ENCODE peak calls at places on chromosomes 13 and 19, in four cellular contexts. P, F, Y and C are unnamed samples.

GRCh38 chr13:91247768-91248167 is 99.7 kb upstream of the MIR17HG start:
- DNase-seq in Y (no peak), P (no peak), F (no peak), C (no peak)

GRCh38 chr19:13964776-13965175 is 12.5 kb downstream of the DCAF15 start:
- DNase-seq in P (no peak), Y (no peak), F (no peak), C (no peak)

GRCh38 chr13:42355841-42356575 is 84.1 kb downstream of the AKAP11 start:
- DNase-seq in Y (no peak), F (no peak), P (no peak), C (no peak)

GRCh38 chr19:13029893-13030292 is 34.6 kb downstream of the NFIX start:
- DNase-seq in F (no peak), Y (no peak), P (no peak), C (no peak)

GRCh38 chr13:109454167-109454917 is 332.0 kb downstream of the IRS2 start:
- DNase-seq in Y (no peak), F (no peak), P (no peak), C (no peak)

GRCh38 chr19:35754365-35755139 is 2.3 kb downstream of the HSPB6 start:
- DNase-seq in Y (no peak), P (peak), F (no peak), C (no peak)

GRCh38 chr19:33804021-33804799 is 7.5 kb downstream of the KCTD15 start:
- DNase-seq in P (peak), Y (no peak), F (no peak), C (no peak)

GRCh38 chr13:23443110-23443509 is 9.6 kb upstream of the SACS start:
- DNase-seq in P (no peak), F (no peak), Y (no peak), C (no peak)

GRCh38 chr19:2922987-2923386 is 21.8 kb downstream of the ZNF77 start:
- DNase-seq in Y (no peak), F (no peak), P (peak), C (no peak)

GRCh38 chr13:113657851-113658741 is at the start of gene ATP4B:
- DNase-seq in P (no peak), Y (no peak), F (no peak), C (no peak)

GRCh38 chr13:98105929-98106336 is 37.0 kb upstream of the FARP1 start:
- DNase-seq in P (no peak), Y (no peak), F (no peak), C (no peak)

GRCh38 chr13:110338441-110339101 is 31.5 kb downstream of the COL4A2 start:
- DNase-seq in F (no peak), Y (no peak), P (no peak), C (no peak)

GRCh38 chr13:48236528-48237353 is 3.7 kb downstream of the ITM2B start:
- DNase-seq in Y (no peak), P (no peak), F (no peak), C (no peak)

GRCh38 chr13:43374621-43375020 is 351.2 kb downstream of the DNAJC15 start:
- DNase-seq in F (no peak), P (no peak), Y (no peak), C (no peak)

GRCh38 chr13:94239135-94239534 is 240.3 kb downstream of the DCT start:
- DNase-seq in F (peak), P (no peak), Y (no peak), C (peak)

GRCh38 chr19:58399903-58400637 is 4.6 kb downstream of the RNF225 start:
- DNase-seq in Y (no peak), P (no peak), F (no peak), C (no peak)

GRCh38 chr13:41356788-41357187 is 45.7 kb downstream of the NAA16 start:
- DNase-seq in Y (no peak), F (no peak), P (no peak), C (no peak)

GRCh38 chr19:2345794-2346663 is 14.0 kb upstream of the TMPRSS9 start:
- DNase-seq in P (peak), F (no peak), Y (no peak), C (no peak)

GRCh38 chr13:109883181-109884180 is 97.1 kb upstream of the IRS2 start:
- DNase-seq in P (no peak), F (no peak), Y (no peak), C (no peak)

GRCh38 chr19:46958542-46958941 is 61.1 kb upstream of the NPAS1 start:
- DNase-seq in F (no peak), Y (no peak), P (no peak), C (no peak)

GRCh38 chr19:39430675-39431593 is 4.8 kb downstream of the RPS16 start:
- DNase-seq in F (peak), Y (peak), P (no peak), C (peak)